ENCODE peak calls at places on chromosomes 7 and 10, in six cellular contexts. M is CD8-positive, alpha-beta memory T cell; Y is heart right ventricle; N is transverse colon; K is pancreas; Z is psoas muscle. W is an unnamed sample.

GRCh38 chr7:55128693-55129394 is 110.0 kb downstream of the EGFR start:
- DNase-seq in M (no peak), Y (peak; percentile 58), N (no peak), K (no peak), Z (peak; percentile 47), W (peak; percentile 86)

GRCh38 chr7:17497549-17498193 is 199.2 kb downstream of the AHR start:
- DNase-seq in M (no peak), Y (no peak), N (no peak), K (no peak), Z (no peak), W (no peak)

GRCh38 chr10:97795886-97796285 is 24.1 kb upstream of the SFRP5 start:
- DNase-seq in M (no peak), Y (no peak), N (no peak), K (no peak), Z (no peak), W (no peak)

GRCh38 chr10:76113952-76114351 is 682.5 kb downstream of the LRMDA start:
- DNase-seq in M (no peak), Y (no peak), N (no peak), K (no peak), Z (no peak), W (no peak)

GRCh38 chr10:60048146-60048545 is 141.8 kb upstream of the CCDC6 start:
- DNase-seq in M (no peak), Y (no peak), N (peak; percentile 14), K (no peak), Z (no peak), W (no peak)

GRCh38 chr7:8176370-8177081 is 85.4 kb downstream of the ICA1 start:
- DNase-seq in M (peak; percentile 75), Y (no peak), N (peak; percentile 39), K (no peak), Z (no peak), W (no peak)

GRCh38 chr10:131689486-131689885 is 211.3 kb upstream of the PPP2R2D start:
- DNase-seq in M (no peak), Y (no peak), N (no peak), K (no peak), Z (no peak), W (no peak)

GRCh38 chr10:71516890-71517289 is 120.2 kb downstream of the CDH23 start:
- DNase-seq in M (no peak), Y (no peak), N (no peak), K (no peak), Z (no peak), W (no peak)

GRCh38 chr7:132500727-132501410 is 75.4 kb downstream of the PLXNA4 start:
- DNase-seq in M (no peak), Y (peak; percentile 55), N (peak; percentile 28), K (no peak), Z (peak; percentile 51), W (no peak)

GRCh38 chr7:6558837-6559236 is 7.6 kb upstream of the GRID2IP start:
- DNase-seq in M (peak; percentile 17), Y (no peak), N (peak; percentile 29), K (no peak), Z (no peak), W (peak; percentile 58)

GRCh38 chr7:99040104-99040958 is 103.6 kb downstream of the SMURF1 start:
- DNase-seq in M (peak; percentile 62), Y (peak; percentile 64), N (peak; percentile 85), K (peak; percentile 74), Z (peak; percentile 77), W (peak; percentile 87)

GRCh38 chr7:101733713-101734475 is 83.5 kb upstream of the CUX1 start:
- DNase-seq in M (no peak), Y (peak; percentile 41), N (peak; percentile 53), K (peak; percentile 55), Z (peak; percentile 49), W (peak; percentile 57)

GRCh38 chr7:29864668-29865067 is 58.4 kb downstream of the WIPF3 start:
- DNase-seq in M (no peak), Y (no peak), N (no peak), K (no peak), Z (no peak), W (no peak)

GRCh38 chr10:98374176-98374969 is 40.6 kb downstream of the PYROXD2 start:
- DNase-seq in M (no peak), Y (no peak), N (no peak), K (no peak), Z (no peak), W (no peak)

GRCh38 chr10:132422931-132423813 is 26.2 kb downstream of the PWWP2B start:
- DNase-seq in M (no peak), Y (peak; percentile 11), N (no peak), K (no peak), Z (no peak), W (no peak)

GRCh38 chr10:102152545-102152890 is 329 bp downstream of the NOLC1 start:
- DNase-seq in M (no peak), Y (no peak), N (peak; percentile 33), K (no peak), Z (no peak), W (no peak)

GRCh38 chr10:25206693-25207414 is 32.1 kb downstream of the GPR158 start:
- DNase-seq in M (no peak), Y (no peak), N (no peak), K (no peak), Z (no peak), W (no peak)

GRCh38 chr10:130924138-130924819 is 387.2 kb downstream of the TCERG1L start:
- DNase-seq in M (no peak), Y (no peak), N (no peak), K (no peak), Z (no peak), W (no peak)

GRCh38 chr10:124717911-124718734 is 26.1 kb downstream of the FAM53B start:
- DNase-seq in M (peak; percentile 74), Y (no peak), N (no peak), K (no peak), Z (no peak), W (no peak)

GRCh38 chr10:91613411-91614253 is 19.2 kb downstream of the PPP1R3C start:
- DNase-seq in M (no peak), Y (no peak), N (no peak), K (no peak), Z (peak; percentile 55), W (peak; percentile 93)

GRCh38 chr7:93453264-93453663 is 121.3 kb downstream of the CALCR start:
- DNase-seq in M (no peak), Y (no peak), N (no peak), K (no peak), Z (no peak), W (no peak)

GRCh38 chr7:134710854-134711624 is 64.4 kb downstream of the BPGM start:
- DNase-seq in M (peak; percentile 88), Y (no peak), N (no peak), K (no peak), Z (no peak), W (peak; percentile 69)

GRCh38 chr10:87734987-87735827 is 75.5 kb downstream of the PAPSS2 start:
- DNase-seq in M (no peak), Y (no peak), N (no peak), K (no peak), Z (no peak), W (peak; percentile 64)

GRCh38 chr7:140059288-140060242 is 3.2 kb downstream of the PARP12 start:
- DNase-seq in M (no peak), Y (peak; percentile 41), N (peak; percentile 89), K (peak; percentile 85), Z (peak; percentile 36), W (peak; percentile 77)

GRCh38 chr7:123819001-123819400 is 26.0 kb upstream of the HYAL4 start:
- DNase-seq in M (no peak), Y (no peak), N (no peak), K (no peak), Z (no peak), W (no peak)

GRCh38 chr7:30466266-30466665 is 12.3 kb downstream of the NOD1 start:
- DNase-seq in M (no peak), Y (no peak), N (no peak), K (no peak), Z (no peak), W (no peak)

GRCh38 chr10:90047243-90047729 is 345.9 kb downstream of the KIF20B start:
- DNase-seq in M (no peak), Y (no peak), N (no peak), K (no peak), Z (no peak), W (no peak)
- H3K4me1 ChIP-seq in M (no peaks in the 10 kb centered on the region), Y (no peaks in the 10 kb centered on the region), N (no peaks in the 10 kb centered on the region), K (no peaks in the 10 kb centered on the region), Z (no peaks in the 10 kb centered on the region), W (no peaks in the 10 kb centered on the region)

GRCh38 chr10:110446277-110446676 is 51.4 kb upstream of the DUSP5 start:
- DNase-seq in M (no peak), Y (no peak), N (no peak), K (no peak), Z (no peak), W (no peak)
- H3K4me1 ChIP-seq in M (peaks cover 5% of the 10 kb centered on the region), Y (peaks cover 10% of the 10 kb centered on the region), N (no peaks in the 10 kb centered on the region), K (no peaks in the 10 kb centered on the region), Z (no peaks in the 10 kb centered on the region), W (peaks cover 14% of the 10 kb centered on the region)

GRCh38 chr10:129207276-129207675 is 259.8 kb upstream of the MGMT start:
- DNase-seq in M (no peak), Y (no peak), N (no peak), K (no peak), Z (no peak), W (no peak)
- H3K4me1 ChIP-seq in M (no peaks in the 10 kb centered on the region), Y (no peaks in the 10 kb centered on the region), N (no peaks in the 10 kb centered on the region), K (no peaks in the 10 kb centered on the region), Z (no peaks in the 10 kb centered on the region), W (no peaks in the 10 kb centered on the region)

GRCh38 chr10:103666109-103666508 is 172.6 kb downstream of the NEURL1 start:
- DNase-seq in M (no peak), Y (no peak), N (no peak), K (no peak), Z (no peak), W (peak; percentile 12)

GRCh38 chr10:103665439-103665838 is 171.9 kb downstream of the NEURL1 start:
- DNase-seq in M (no peak), Y (peak; percentile 65), N (no peak), K (no peak), Z (peak; percentile 61), W (no peak)

GRCh38 chr10:103661951-103662405 is 168.5 kb downstream of the NEURL1 start:
- DNase-seq in M (no peak), Y (no peak), N (no peak), K (no peak), Z (no peak), W (no peak)

GRCh38 chr10:103661198-103661950 is 167.9 kb downstream of the NEURL1 start:
- DNase-seq in M (peak; percentile 61), Y (peak; percentile 80), N (peak; percentile 77), K (no peak), Z (peak; percentile 85), W (peak; percentile 85)

GRCh38 chr10:103663802-103664201 is 170.3 kb downstream of the NEURL1 start:
- DNase-seq in M (no peak), Y (peak; percentile 63), N (no peak), K (no peak), Z (peak; percentile 51), W (no peak)
- H3K4me1 ChIP-seq in M (peaks cover 8% of the 10 kb centered on the region), Y (peaks cover 55% of the 10 kb centered on the region), N (peaks cover 40% of the 10 kb centered on the region), K (no peaks in the 10 kb centered on the region), Z (peaks cover 40% of the 10 kb centered on the region), W (peaks cover 20% of the 10 kb centered on the region)

W was measured in SJSA1.